ENCODE peak calls at places on chromosomes 12 and 14, in five cellular contexts. W is stimulated activated CD4-positive, alpha-beta T cell treated with anti-CD3 and anti-CD28 coated beads, Interleukin-2, amount 100 ng/mL, for 48 hours; G is fibroblast of pulmonary artery; S is lower lobe of right lung; A is T1000. P is an unnamed sample.

GRCh38 chr14:101600891-101601602 is 39.8 kb downstream of the DIO3 start:
- DNase-seq in W (no peak), G (no peak), S (no peak), A (no peak), P (peak; percentile 8)

GRCh38 chr14:24483604-24484252 is 24.3 kb downstream of the CMA1 start:
- DNase-seq in W (no peak), G (peak; percentile 48), S (no peak), A (no peak), P (no peak)

GRCh38 chr12:81077686-81078441 is at the start of gene ACSS3:
- DNase-seq in W (no peak), G (peak; percentile 34), S (peak; percentile 78), A (no peak), P (peak; percentile 56)

GRCh38 chr14:101473795-101474562 is 87.3 kb upstream of the DIO3 start:
- DNase-seq in W (no peak), G (no peak), S (no peak), A (no peak), P (peak; percentile 9)

GRCh38 chr12:92539966-92540791 is 162.6 kb upstream of the PLEKHG7 start:
- DNase-seq in W (no peak), G (no peak), S (no peak), A (no peak), P (no peak)

GRCh38 chr14:106605548-106606448 is 1079.4 kb downstream of the TMEM121 start:
- DNase-seq in W (peak; percentile 87), G (no peak), S (peak; percentile 71), A (no peak), P (no peak)

GRCh38 chr12:116698131-116698495 is 39.8 kb downstream of the SPRING1 start:
- DNase-seq in W (no peak), G (no peak), S (no peak), A (no peak), P (no peak)

GRCh38 chr12:52789637-52790426 is 6.1 kb downstream of the KRT3 start:
- DNase-seq in W (no peak), G (no peak), S (no peak), A (no peak), P (no peak)

GRCh38 chr14:34003691-34004090 is 52.8 kb upstream of the EGLN3 start:
- DNase-seq in W (no peak), G (no peak), S (no peak), A (no peak), P (peak; percentile 29)

GRCh38 chr14:66600416-66600815 is 92.5 kb downstream of the GPHN start:
- DNase-seq in W (no peak), G (peak; percentile 70), S (no peak), A (no peak), P (no peak)

GRCh38 chr12:6883683-6884082 is 10.6 kb upstream of the SPSB2 start:
- DNase-seq in W (no peak), G (no peak), S (no peak), A (no peak), P (no peak)

GRCh38 chr12:40002178-40003169 is 103.4 kb downstream of the SLC2A13 start:
- DNase-seq in W (no peak), G (no peak), S (no peak), A (no peak), P (no peak)

GRCh38 chr12:122730215-122731014 is at the start of gene HCAR1:
- DNase-seq in W (peak; percentile 46), G (peak; percentile 25), S (no peak), A (no peak), P (peak; percentile 28)

GRCh38 chr12:105920161-105920684 is 218.5 kb downstream of the NUAK1 start:
- DNase-seq in W (no peak), G (peak; percentile 72), S (no peak), A (no peak), P (peak; percentile 82)

GRCh38 chr12:15035185-15035584 is 62.3 kb downstream of the PDE6H start:
- DNase-seq in W (no peak), G (no peak), S (no peak), A (no peak), P (no peak)

GRCh38 chr12:130167537-130167936 is 5.3 kb downstream of the FZD10 start:
- DNase-seq in W (no peak), G (no peak), S (no peak), A (no peak), P (no peak)

GRCh38 chr14:65354715-65355114 is 57.8 kb upstream of the FUT8 start:
- DNase-seq in W (no peak), G (no peak), S (no peak), A (no peak), P (no peak)

P was measured in uterus.